ENCODE peak calls at places on chromosomes 4 and X, in ten cellular contexts. One of them, this sample, is unnamed.

GRCh38 chrX:42746606-42747005 is 31.4 kb downstream of the PPP1R2C start:
- DNase-seq in psoas muscle: no peak
- DNase-seq in activated CD4-positive, alpha-beta T cell treated with anti-CD3 and anti-CD28 coated beads for 24 hours: no peak
- DNase-seq in nephron progenitor cell: no peak
- DNase-seq in astrocyte of the spinal cord: peak; percentile 38
- DNase-seq in GM04504: peak; percentile 44
- DNase-seq in right lobe of liver: no peak
- DNase-seq in brain microvascular endothelial cell: peak; percentile 54
- DNase-seq in GM06990: no peak
- DNase-seq in H54: no peak
- DNase-seq in this sample: no peak

GRCh38 chrX:153435845-153436244 is 10.0 kb downstream of the TREX2 start:
- DNase-seq in activated CD4-positive, alpha-beta T cell treated with anti-CD3 and anti-CD28 coated beads for 24 hours: no peak
- DNase-seq in brain microvascular endothelial cell: no peak
- DNase-seq in GM06990: no peak
- DNase-seq in psoas muscle: no peak
- DNase-seq in right lobe of liver: no peak
- DNase-seq in H54: no peak
- DNase-seq in nephron progenitor cell: no peak
- DNase-seq in GM04504: no peak
- DNase-seq in astrocyte of the spinal cord: no peak
- DNase-seq in this sample: no peak

GRCh38 chrX:47316276-47317025 is 53.9 kb upstream of the ZNF157 start:
- DNase-seq in GM06990: no peak
- DNase-seq in psoas muscle: no peak
- DNase-seq in activated CD4-positive, alpha-beta T cell treated with anti-CD3 and anti-CD28 coated beads for 24 hours: no peak
- DNase-seq in nephron progenitor cell: peak; percentile 23
- DNase-seq in H54: no peak
- DNase-seq in brain microvascular endothelial cell: peak; percentile 11
- DNase-seq in right lobe of liver: no peak
- DNase-seq in GM04504: no peak
- DNase-seq in astrocyte of the spinal cord: peak; percentile 26
- DNase-seq in this sample: peak; percentile 45

GRCh38 chr4:74539043-74539790 is 94.3 kb downstream of the AREG start:
- DNase-seq in brain microvascular endothelial cell: no peak
- DNase-seq in GM06990: no peak
- DNase-seq in nephron progenitor cell: no peak
- DNase-seq in psoas muscle: no peak
- DNase-seq in activated CD4-positive, alpha-beta T cell treated with anti-CD3 and anti-CD28 coated beads for 24 hours: no peak
- DNase-seq in H54: no peak
- DNase-seq in GM04504: no peak
- DNase-seq in right lobe of liver: no peak
- DNase-seq in astrocyte of the spinal cord: peak; percentile 50
- DNase-seq in this sample: no peak

GRCh38 chr4:8269535-8270417 is at the start of gene HTRA3:
- DNase-seq in GM06990: no peak
- DNase-seq in GM04504: no peak
- DNase-seq in activated CD4-positive, alpha-beta T cell treated with anti-CD3 and anti-CD28 coated beads for 24 hours: no peak
- DNase-seq in right lobe of liver: no peak
- DNase-seq in psoas muscle: peak; percentile 86
- DNase-seq in brain microvascular endothelial cell: no peak
- DNase-seq in astrocyte of the spinal cord: no peak
- DNase-seq in nephron progenitor cell: peak; percentile 69
- DNase-seq in H54: no peak
- DNase-seq in this sample: no peak

GRCh38 chr4:128349921-128350320 is 62.3 kb upstream of the PGRMC2 start:
- DNase-seq in GM04504: no peak
- DNase-seq in H54: no peak
- DNase-seq in psoas muscle: no peak
- DNase-seq in activated CD4-positive, alpha-beta T cell treated with anti-CD3 and anti-CD28 coated beads for 24 hours: no peak
- DNase-seq in astrocyte of the spinal cord: peak; percentile 80
- DNase-seq in GM06990: no peak
- DNase-seq in right lobe of liver: no peak
- DNase-seq in nephron progenitor cell: no peak
- DNase-seq in brain microvascular endothelial cell: peak; percentile 81
- DNase-seq in this sample: no peak

GRCh38 chr4:167779280-167779679 is 313.1 kb upstream of the ANXA10 start:
- DNase-seq in GM04504: no peak
- DNase-seq in brain microvascular endothelial cell: no peak
- DNase-seq in astrocyte of the spinal cord: no peak
- DNase-seq in right lobe of liver: no peak
- DNase-seq in psoas muscle: no peak
- DNase-seq in GM06990: no peak
- DNase-seq in H54: no peak
- DNase-seq in nephron progenitor cell: no peak
- DNase-seq in activated CD4-positive, alpha-beta T cell treated with anti-CD3 and anti-CD28 coated beads for 24 hours: no peak
- DNase-seq in this sample: no peak

GRCh38 chr4:143372093-143372915 is 35.6 kb downstream of the GAB1 start:
- DNase-seq in activated CD4-positive, alpha-beta T cell treated with anti-CD3 and anti-CD28 coated beads for 24 hours: no peak
- DNase-seq in GM04504: no peak
- DNase-seq in nephron progenitor cell: no peak
- DNase-seq in GM06990: peak; percentile 40
- DNase-seq in brain microvascular endothelial cell: no peak
- DNase-seq in astrocyte of the spinal cord: no peak
- DNase-seq in psoas muscle: no peak
- DNase-seq in H54: no peak
- DNase-seq in right lobe of liver: no peak
- DNase-seq in this sample: no peak

GRCh38 chr4:40003986-40004385 is 26.3 kb upstream of the PDS5A start:
- DNase-seq in astrocyte of the spinal cord: peak; percentile 5
- DNase-seq in GM06990: no peak
- DNase-seq in nephron progenitor cell: no peak
- DNase-seq in brain microvascular endothelial cell: peak; percentile 34
- DNase-seq in H54: no peak
- DNase-seq in psoas muscle: no peak
- DNase-seq in right lobe of liver: no peak
- DNase-seq in GM04504: no peak
- DNase-seq in activated CD4-positive, alpha-beta T cell treated with anti-CD3 and anti-CD28 coated beads for 24 hours: no peak
- DNase-seq in this sample: no peak

GRCh38 chrX:80181079-80181478 is 166.5 kb downstream of the TBX22 start:
- DNase-seq in GM04504: no peak
- DNase-seq in activated CD4-positive, alpha-beta T cell treated with anti-CD3 and anti-CD28 coated beads for 24 hours: no peak
- DNase-seq in brain microvascular endothelial cell: no peak
- DNase-seq in right lobe of liver: no peak
- DNase-seq in nephron progenitor cell: no peak
- DNase-seq in H54: no peak
- DNase-seq in psoas muscle: no peak
- DNase-seq in GM06990: no peak
- DNase-seq in astrocyte of the spinal cord: no peak
- DNase-seq in this sample: no peak

GRCh38 chr4:73187325-73187724 is 71.3 kb downstream of the ANKRD17 start:
- DNase-seq in GM04504: no peak
- DNase-seq in right lobe of liver: no peak
- DNase-seq in nephron progenitor cell: no peak
- DNase-seq in H54: no peak
- DNase-seq in activated CD4-positive, alpha-beta T cell treated with anti-CD3 and anti-CD28 coated beads for 24 hours: no peak
- DNase-seq in astrocyte of the spinal cord: peak; percentile 40
- DNase-seq in psoas muscle: no peak
- DNase-seq in GM06990: no peak
- DNase-seq in brain microvascular endothelial cell: no peak
- DNase-seq in this sample: no peak

GRCh38 chr4:101331017-101331416 is 16.3 kb downstream of the PPP3CA start:
- DNase-seq in GM06990: no peak
- DNase-seq in psoas muscle: no peak
- DNase-seq in nephron progenitor cell: no peak
- DNase-seq in activated CD4-positive, alpha-beta T cell treated with anti-CD3 and anti-CD28 coated beads for 24 hours: no peak
- DNase-seq in GM04504: no peak
- DNase-seq in astrocyte of the spinal cord: no peak
- DNase-seq in H54: no peak
- DNase-seq in brain microvascular endothelial cell: no peak
- DNase-seq in right lobe of liver: no peak
- DNase-seq in this sample: no peak

GRCh38 chrX:23554304-23554703 is 113.0 kb upstream of the PRDX4 start:
- DNase-seq in activated CD4-positive, alpha-beta T cell treated with anti-CD3 and anti-CD28 coated beads for 24 hours: no peak
- DNase-seq in right lobe of liver: no peak
- DNase-seq in psoas muscle: no peak
- DNase-seq in GM04504: peak; percentile 6
- DNase-seq in brain microvascular endothelial cell: peak; percentile 7
- DNase-seq in GM06990: peak; percentile 6
- DNase-seq in astrocyte of the spinal cord: peak; percentile 60
- DNase-seq in nephron progenitor cell: no peak
- DNase-seq in H54: no peak
- DNase-seq in this sample: no peak

GRCh38 chrX:120302434-120302833 is 8.8 kb downstream of the TMEM255A start:
- DNase-seq in psoas muscle: no peak
- DNase-seq in right lobe of liver: no peak
- DNase-seq in GM06990: peak; percentile 55
- DNase-seq in astrocyte of the spinal cord: no peak
- DNase-seq in brain microvascular endothelial cell: no peak
- DNase-seq in GM04504: no peak
- DNase-seq in activated CD4-positive, alpha-beta T cell treated with anti-CD3 and anti-CD28 coated beads for 24 hours: no peak
- DNase-seq in H54: no peak
- DNase-seq in nephron progenitor cell: no peak
- DNase-seq in this sample: peak; percentile 17

GRCh38 chrX:109472939-109473713 is 8.8 kb downstream of the GUCY2F start:
- DNase-seq in brain microvascular endothelial cell: peak; percentile 81
- DNase-seq in nephron progenitor cell: peak; percentile 60
- DNase-seq in right lobe of liver: no peak
- DNase-seq in GM04504: no peak
- DNase-seq in H54: peak; percentile 6
- DNase-seq in activated CD4-positive, alpha-beta T cell treated with anti-CD3 and anti-CD28 coated beads for 24 hours: peak; percentile 7
- DNase-seq in astrocyte of the spinal cord: peak; percentile 77
- DNase-seq in GM06990: no peak
- DNase-seq in psoas muscle: no peak
- DNase-seq in this sample: no peak

GRCh38 chr4:150366487-150366999 is 215.4 kb upstream of the MAB21L2 start:
- DNase-seq in psoas muscle: no peak
- DNase-seq in GM04504: no peak
- DNase-seq in astrocyte of the spinal cord: no peak
- DNase-seq in activated CD4-positive, alpha-beta T cell treated with anti-CD3 and anti-CD28 coated beads for 24 hours: no peak
- DNase-seq in nephron progenitor cell: peak; percentile 16
- DNase-seq in brain microvascular endothelial cell: no peak
- DNase-seq in H54: no peak
- DNase-seq in GM06990: peak; percentile 38
- DNase-seq in right lobe of liver: no peak
- DNase-seq in this sample: no peak

GRCh38 chr4:52076731-52077130 is 25.6 kb downstream of the SPATA18 start:
- DNase-seq in right lobe of liver: peak; percentile 53
- DNase-seq in nephron progenitor cell: peak; percentile 73
- DNase-seq in H54: no peak
- DNase-seq in brain microvascular endothelial cell: no peak
- DNase-seq in psoas muscle: no peak
- DNase-seq in GM04504: no peak
- DNase-seq in GM06990: no peak
- DNase-seq in astrocyte of the spinal cord: no peak
- DNase-seq in activated CD4-positive, alpha-beta T cell treated with anti-CD3 and anti-CD28 coated beads for 24 hours: no peak
- DNase-seq in this sample: peak; percentile 18

GRCh38 chr4:153318696-153319320 is 25.7 kb upstream of the MND1 start:
- DNase-seq in H54: no peak
- DNase-seq in activated CD4-positive, alpha-beta T cell treated with anti-CD3 and anti-CD28 coated beads for 24 hours: no peak
- DNase-seq in astrocyte of the spinal cord: peak; percentile 67
- DNase-seq in brain microvascular endothelial cell: peak; percentile 35
- DNase-seq in right lobe of liver: no peak
- DNase-seq in GM06990: no peak
- DNase-seq in nephron progenitor cell: peak; percentile 17
- DNase-seq in psoas muscle: no peak
- DNase-seq in GM04504: no peak
- DNase-seq in this sample: peak; percentile 50

GRCh38 chr4:82786004-82786400 is 12.6 kb downstream of the SCD5 start:
- DNase-seq in nephron progenitor cell: no peak
- DNase-seq in GM04504: no peak
- DNase-seq in H54: no peak
- DNase-seq in GM06990: no peak
- DNase-seq in brain microvascular endothelial cell: no peak
- DNase-seq in right lobe of liver: no peak
- DNase-seq in activated CD4-positive, alpha-beta T cell treated with anti-CD3 and anti-CD28 coated beads for 24 hours: no peak
- DNase-seq in psoas muscle: no peak
- DNase-seq in astrocyte of the spinal cord: no peak
- DNase-seq in this sample: no peak

GRCh38 chrX:67545772-67546495 is 2.1 kb downstream of the AR start:
- DNase-seq in activated CD4-positive, alpha-beta T cell treated with anti-CD3 and anti-CD28 coated beads for 24 hours: no peak
- DNase-seq in H54: peak; percentile 16
- DNase-seq in brain microvascular endothelial cell: no peak
- DNase-seq in right lobe of liver: peak; percentile 58
- DNase-seq in psoas muscle: peak; percentile 65
- DNase-seq in GM04504: no peak
- DNase-seq in astrocyte of the spinal cord: peak; percentile 23
- DNase-seq in nephron progenitor cell: peak; percentile 40
- DNase-seq in GM06990: no peak
- DNase-seq in this sample: no peak

GRCh38 chr4:42315231-42315630 is 82.1 kb upstream of the SHISA3 start:
- DNase-seq in right lobe of liver: no peak
- DNase-seq in H54: no peak
- DNase-seq in activated CD4-positive, alpha-beta T cell treated with anti-CD3 and anti-CD28 coated beads for 24 hours: no peak
- DNase-seq in brain microvascular endothelial cell: no peak
- DNase-seq in GM06990: no peak
- DNase-seq in astrocyte of the spinal cord: no peak
- DNase-seq in GM04504: no peak
- DNase-seq in psoas muscle: no peak
- DNase-seq in nephron progenitor cell: no peak
- DNase-seq in this sample: no peak

GRCh38 chr4:187940299-187940698 is 55.3 kb upstream of the ZFP42 start:
- DNase-seq in right lobe of liver: no peak
- DNase-seq in GM04504: no peak
- DNase-seq in psoas muscle: no peak
- DNase-seq in activated CD4-positive, alpha-beta T cell treated with anti-CD3 and anti-CD28 coated beads for 24 hours: no peak
- DNase-seq in H54: no peak
- DNase-seq in astrocyte of the spinal cord: no peak
- DNase-seq in brain microvascular endothelial cell: peak; percentile 73
- DNase-seq in GM06990: no peak
- DNase-seq in nephron progenitor cell: no peak
- DNase-seq in this sample: no peak

GRCh38 chr4:138114434-138114833 is 127.7 kb downstream of the SLC7A11 start:
- DNase-seq in activated CD4-positive, alpha-beta T cell treated with anti-CD3 and anti-CD28 coated beads for 24 hours: no peak
- DNase-seq in H54: no peak
- DNase-seq in astrocyte of the spinal cord: no peak
- DNase-seq in GM06990: peak; percentile 67
- DNase-seq in brain microvascular endothelial cell: no peak
- DNase-seq in psoas muscle: no peak
- DNase-seq in nephron progenitor cell: no peak
- DNase-seq in right lobe of liver: no peak
- DNase-seq in GM04504: no peak
- DNase-seq in this sample: no peak

GRCh38 chr4:74450298-74450683 is 5.4 kb downstream of the AREG start:
- DNase-seq in activated CD4-positive, alpha-beta T cell treated with anti-CD3 and anti-CD28 coated beads for 24 hours: no peak
- DNase-seq in right lobe of liver: no peak
- DNase-seq in GM06990: no peak
- DNase-seq in nephron progenitor cell: no peak
- DNase-seq in GM04504: no peak
- DNase-seq in psoas muscle: no peak
- DNase-seq in H54: no peak
- DNase-seq in brain microvascular endothelial cell: no peak
- DNase-seq in astrocyte of the spinal cord: no peak
- DNase-seq in this sample: no peak

GRCh38 chr4:74474345-74475099 is 29.6 kb downstream of the AREG start:
- DNase-seq in psoas muscle: no peak
- DNase-seq in activated CD4-positive, alpha-beta T cell treated with anti-CD3 and anti-CD28 coated beads for 24 hours: no peak
- DNase-seq in GM06990: no peak
- DNase-seq in nephron progenitor cell: no peak
- DNase-seq in brain microvascular endothelial cell: peak; percentile 50
- DNase-seq in right lobe of liver: no peak
- DNase-seq in astrocyte of the spinal cord: peak; percentile 22
- DNase-seq in GM04504: no peak
- DNase-seq in H54: no peak
- DNase-seq in this sample: no peak

GRCh38 chrX:66915893-66916292 is 277.0 kb upstream of the EDA2R start:
- DNase-seq in GM06990: no peak
- DNase-seq in H54: no peak
- DNase-seq in activated CD4-positive, alpha-beta T cell treated with anti-CD3 and anti-CD28 coated beads for 24 hours: no peak
- DNase-seq in psoas muscle: no peak
- DNase-seq in nephron progenitor cell: no peak
- DNase-seq in brain microvascular endothelial cell: no peak
- DNase-seq in astrocyte of the spinal cord: no peak
- DNase-seq in GM04504: no peak
- DNase-seq in right lobe of liver: no peak
- DNase-seq in this sample: no peak

GRCh38 chr4:105061720-105062119 is 85.0 kb upstream of the TET2 start:
- DNase-seq in nephron progenitor cell: no peak
- DNase-seq in right lobe of liver: no peak
- DNase-seq in H54: no peak
- DNase-seq in activated CD4-positive, alpha-beta T cell treated with anti-CD3 and anti-CD28 coated beads for 24 hours: no peak
- DNase-seq in brain microvascular endothelial cell: no peak
- DNase-seq in GM04504: no peak
- DNase-seq in GM06990: peak; percentile 63
- DNase-seq in astrocyte of the spinal cord: peak; percentile 10
- DNase-seq in psoas muscle: no peak
- DNase-seq in this sample: no peak

GRCh38 chrX:69297521-69297920 is 132.3 kb upstream of the PJA1 start:
- DNase-seq in right lobe of liver: no peak
- DNase-seq in brain microvascular endothelial cell: no peak
- DNase-seq in activated CD4-positive, alpha-beta T cell treated with anti-CD3 and anti-CD28 coated beads for 24 hours: no peak
- DNase-seq in psoas muscle: no peak
- DNase-seq in H54: no peak
- DNase-seq in nephron progenitor cell: no peak
- DNase-seq in astrocyte of the spinal cord: no peak
- DNase-seq in GM04504: no peak
- DNase-seq in GM06990: no peak
- DNase-seq in this sample: no peak

This sample was measured in adrenal gland.